ENCODE peak calls at places on chromosomes 2 and 18, in five cellular contexts. O is OCI-LY7, C is iPS DF 6.9, Y is Kasumi-1, X is HCT116. S is an unnamed sample.

GRCh38 chr2:30691091-30691947 is 115.9 kb downstream of the CAPN13 start:
- DNase-seq in C (no peak), X (no peak), O (no peak), Y (no peak), S (no peak)

GRCh38 chr2:42238644-42239288 is 69.6 kb downstream of the EML4 start:
- DNase-seq in Y (no peak), C (peak), X (peak), O (peak), S (peak)

GRCh38 chr2:10396464-10396863 is 51.7 kb downstream of the ODC1 start:
- DNase-seq in X (no peak), O (no peak), Y (no peak), C (no peak), S (no peak)

GRCh38 chr2:119225084-119225864 is 1.6 kb downstream of the STEAP3 start:
- DNase-seq in Y (no peak), X (no peak), C (no peak), O (no peak), S (no peak)

GRCh38 chr18:76482971-76483691 is 11.9 kb downstream of the ZNF516 start:
- DNase-seq in Y (no peak), X (no peak), O (no peak), C (no peak), S (no peak)

GRCh38 chr18:57433492-57434176 is 1.5 kb upstream of the ONECUT2 start:
- DNase-seq in C (no peak), O (no peak), Y (no peak), X (no peak), S (peak)

GRCh38 chr18:9017170-9017899 is 85.2 kb upstream of the NDUFV2 start:
- DNase-seq in C (peak), X (peak), O (peak), Y (peak), S (peak)

GRCh38 chr2:134718095-134718955 is 475 bp downstream of the TMEM163 start:
- DNase-seq in X (no peak), O (no peak), Y (no peak), C (no peak), S (peak)

GRCh38 chr18:32548688-32549087 is 78.0 kb upstream of the GAREM1 start:
- DNase-seq in O (no peak), X (no peak), Y (no peak), C (peak), S (peak)

GRCh38 chr2:206968139-206969086 is 29.1 kb downstream of the CPO start:
- DNase-seq in X (no peak), O (no peak), C (no peak), Y (no peak), S (no peak)

GRCh38 chr2:118176601-118177000 is 88.3 kb downstream of the INSIG2 start:
- DNase-seq in C (no peak), Y (no peak), X (no peak), O (no peak), S (no peak)

GRCh38 chr18:13500227-13500865 is 226.0 kb downstream of the FAM210A start:
- DNase-seq in C (peak), X (no peak), Y (peak), O (no peak), S (peak)

S was measured in retina.